ENCODE peak calls at places on chromosomes 2 and 18, in nine cellular contexts. J is stomach, V is colonic mucosa, K is uterus, L is fibroblast of lung, Z is breast epithelium, E is Peyer's patch, N is kidney epithelial cell, A is foreskin fibroblast. T is an unnamed sample.

GRCh38 chr2:230798769-230799399 is 65.9 kb upstream of the ITM2C start:
- DNase-seq in A (peak; percentile 80), K (no peak), E (no peak), L (peak; percentile 71), J (no peak), Z (no peak), N (no peak), V (peak; percentile 57), T (no peak)

GRCh38 chr2:199983534-199983933 is 28.2 kb downstream of the MAIP1 start:
- DNase-seq in Z (no peak), L (no peak), V (no peak), N (no peak), E (no peak), K (no peak), A (no peak), J (no peak), T (no peak)

GRCh38 chr2:101843048-101843447 is 145.5 kb downstream of the MAP4K4 start:
- DNase-seq in E (no peak), N (no peak), L (peak; percentile 51), A (peak; percentile 88), J (no peak), V (no peak), K (peak; percentile 48), Z (no peak), T (no peak)

GRCh38 chr18:75066223-75066622 is 142.7 kb downstream of the PTGR3 start:
- DNase-seq in V (no peak), L (no peak), N (no peak), J (no peak), A (no peak), E (no peak), K (no peak), Z (no peak), T (no peak)

GRCh38 chr2:203340791-203341487 is 12.7 kb downstream of the ABI2 start:
- DNase-seq in N (peak; percentile 50), L (peak; percentile 39), A (peak; percentile 80), Z (peak; percentile 65), K (no peak), J (no peak), E (no peak), V (no peak), T (peak; percentile 54)

GRCh38 chr2:68336192-68336591 is 16.4 kb upstream of the CNRIP1 start:
- DNase-seq in E (no peak), K (no peak), A (peak; percentile 78), N (peak; percentile 39), L (peak; percentile 51), V (no peak), Z (no peak), J (no peak), T (no peak)

GRCh38 chr2:1750270-1750934 is 6.1 kb upstream of the PXDN start:
- DNase-seq in V (no peak), K (no peak), N (no peak), L (no peak), E (no peak), J (no peak), A (no peak), Z (no peak), T (no peak)

GRCh38 chr18:77206676-77207370 is 42.8 kb upstream of the GALR1 start:
- DNase-seq in E (no peak), Z (no peak), L (peak; percentile 84), A (peak; percentile 66), N (no peak), K (peak; percentile 79), V (peak; percentile 40), J (no peak), T (no peak)

GRCh38 chr2:70730730-70731129 is 37.3 kb downstream of the ADD2 start:
- DNase-seq in E (no peak), Z (no peak), N (no peak), K (no peak), V (no peak), L (no peak), A (no peak), J (no peak), T (peak; percentile 37)

GRCh38 chr2:115414461-115414860 is 972.0 kb downstream of the DPP10 start:
- DNase-seq in Z (no peak), E (no peak), A (no peak), V (no peak), K (no peak), L (peak; percentile 70), J (no peak), N (no peak), T (no peak)

GRCh38 chr18:26003817-26004216 is 86.6 kb downstream of the SS18 start:
- DNase-seq in K (no peak), L (no peak), E (no peak), V (no peak), N (no peak), Z (no peak), A (no peak), J (no peak), T (no peak)

GRCh38 chr18:26005950-26006349 is 84.5 kb downstream of the SS18 start:
- DNase-seq in A (no peak), K (no peak), N (no peak), Z (no peak), V (no peak), J (no peak), L (no peak), E (no peak), T (no peak)

GRCh38 chr18:26008096-26008495 is 82.3 kb downstream of the SS18 start:
- DNase-seq in L (no peak), J (no peak), A (no peak), K (no peak), Z (no peak), N (no peak), E (no peak), V (no peak), T (no peak)

GRCh38 chr18:26004827-26005226 is 85.6 kb downstream of the SS18 start:
- DNase-seq in L (no peak), Z (no peak), V (no peak), A (no peak), J (no peak), K (no peak), E (no peak), N (no peak), T (no peak)

DNA sequence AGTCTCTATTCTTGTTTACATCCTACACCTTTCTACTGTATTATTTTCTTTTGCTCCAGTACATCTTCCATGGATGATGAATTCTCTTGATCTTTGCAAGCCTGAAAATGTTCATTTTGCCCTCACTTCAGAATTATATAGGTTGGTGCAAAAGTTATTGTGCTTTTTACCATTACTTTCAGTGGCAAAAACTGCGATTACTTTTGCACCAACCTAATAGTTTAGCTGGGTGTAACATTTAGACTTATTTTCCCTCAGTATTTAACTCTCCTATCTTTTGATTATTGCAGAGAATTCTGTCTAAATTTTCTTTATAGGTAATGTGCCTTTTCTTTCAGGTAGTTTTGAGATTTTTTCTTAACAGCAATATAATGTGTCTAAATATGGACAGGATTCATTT is 81.8 kb downstream of the SS18 start:
- DNase-seq in K (no peak), Z (no peak), A (no peak), V (no peak), L (no peak), E (no peak), J (no peak), N (no peak), T (no peak)
- TF ChIP-seq CTCF in K (no peak), Z (no peak), A (no peak), V (no peak), L (no peak), E (no peak), J (no peak), N (no peak), T (no peak)

DNA sequence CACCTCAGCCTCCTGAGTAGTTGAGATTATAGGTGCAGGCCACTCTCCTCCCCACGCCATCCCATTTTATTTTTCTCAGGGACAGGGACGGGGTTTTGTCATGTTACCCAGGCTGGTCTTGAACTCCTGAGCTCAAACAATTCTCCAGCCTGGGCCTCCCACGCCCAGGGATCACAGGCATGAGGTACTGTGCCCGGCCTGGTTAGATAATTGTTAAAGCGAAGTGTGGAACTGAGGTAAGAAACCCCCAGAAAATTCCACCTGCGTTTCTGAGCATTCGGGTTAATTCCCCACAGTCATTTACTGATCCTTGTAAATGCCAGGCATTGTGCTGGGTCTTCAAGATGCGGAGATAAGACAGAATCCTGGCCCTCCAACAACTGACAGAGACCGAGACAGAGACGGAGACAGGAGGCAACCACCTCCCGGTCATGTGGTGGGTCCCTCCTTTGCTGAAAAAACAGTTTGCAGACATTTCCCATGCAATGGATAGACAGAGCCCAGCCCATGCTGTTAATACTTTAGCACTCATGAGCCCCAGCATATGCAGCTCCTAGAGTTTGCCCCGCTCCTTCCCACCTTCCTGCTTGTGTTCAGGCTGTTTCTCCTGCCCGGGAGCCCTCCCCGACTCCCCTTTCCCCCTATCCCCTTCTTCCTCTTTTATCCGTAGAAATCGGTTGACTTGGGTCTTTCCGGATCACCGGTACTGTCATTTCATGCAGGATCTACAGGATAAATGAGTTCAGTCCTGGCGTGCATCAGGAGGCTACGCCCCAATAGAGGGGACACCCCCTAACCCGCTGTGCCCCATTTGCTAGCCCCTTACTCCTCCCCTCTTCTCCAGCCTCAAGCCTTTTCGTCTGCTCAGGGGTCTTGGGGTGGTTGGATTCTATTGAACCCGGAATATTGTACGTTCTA is 1.6 kb upstream of the RHOB start:
- DNase-seq in N (no peak), E (no peak), L (no peak), A (no peak), K (no peak), V (no peak), Z (no peak), J (peak; percentile 24), T (no peak)
- H3K4me3 ChIP-seq in N (no peak overlapping the region), E (peak overlapping the region; percentile 0), L (no peak overlapping the region), A (no peak overlapping the region), K (peak overlapping the region; percentile 15), V (no peak overlapping the region), Z (peak overlapping the region; percentile 30), J (peak overlapping the region; percentile 25), T (no peak overlapping the region)

GRCh38 chr2:239275871-239276812 is 124.7 kb downstream of the HDAC4 start:
- DNase-seq in J (peak; percentile 35), N (no peak), E (peak; percentile 61), L (peak; percentile 79), Z (peak; percentile 17), K (peak; percentile 65), A (peak; percentile 96), V (peak; percentile 56), T (no peak)

GRCh38 chr2:239275037-239275685 is 125.7 kb downstream of the HDAC4 start:
- DNase-seq in L (peak; percentile 98), K (peak; percentile 63), Z (peak; percentile 47), A (peak; percentile 97), N (peak; percentile 91), E (peak; percentile 61), V (peak; percentile 46), J (peak; percentile 69), T (peak; percentile 88)

GRCh38 chr2:239277401-239278085 is 123.3 kb downstream of the HDAC4 start:
- DNase-seq in L (no peak), A (no peak), Z (peak; percentile 11), E (no peak), V (peak; percentile 17), J (peak; percentile 22), N (no peak), K (peak; percentile 15), T (no peak)

GRCh38 chr2:239278361-239278760 is 122.5 kb downstream of the HDAC4 start:
- DNase-seq in J (no peak), E (no peak), V (no peak), K (peak; percentile 11), A (no peak), Z (no peak), L (no peak), N (no peak), T (no peak)

GRCh38 chr2:239276813-239277193 is 124.0 kb downstream of the HDAC4 start:
- DNase-seq in J (peak; percentile 24), E (no peak), V (peak; percentile 13), Z (peak; percentile 4), L (no peak), K (peak; percentile 8), N (no peak), A (no peak), T (no peak)
- TF ChIP-seq CTCF in J (no peak), E (no peak), V (no peak), Z (no peak), L (no peak), K (no peak), N (no peak), A (no peak), T (peak; percentile 27)

GRCh38 chr18:23583071-23583865 is 3.0 kb downstream of the NPC1 start:
- DNase-seq in V (no peak), K (no peak), A (no peak), Z (no peak), N (no peak), J (no peak), L (no peak), E (no peak), T (no peak)
- H3K4me3 ChIP-seq in V (no peak overlapping the region), K (no peak overlapping the region), A (no peak overlapping the region), Z (no peak overlapping the region), N (no peak overlapping the region), J (no peak overlapping the region), L (no peak overlapping the region), E (no peak overlapping the region), T (peak overlapping the region; percentile 80)

T was measured in retinal pigment epithelial cell.